ENCODE peak calls at places on chromosome 20, in six cellular contexts. One of them, this sample, is unnamed.

GRCh38 chr20:14481863-14482262 is 144.5 kb upstream of the FLRT3 start:
- DNase-seq in mammary epithelial cell: peak
- DNase-seq in dorsolateral prefrontal cortex: no peak
- DNase-seq in heart left ventricle: no peak
- DNase-seq in CD8-positive, alpha-beta T cell: no peak
- DNase-seq in right lobe of liver: no peak
- DNase-seq in this sample: no peak

GRCh38 chr20:17678295-17678694 is 3.7 kb downstream of the RRBP1 start:
- DNase-seq in mammary epithelial cell: no peak
- DNase-seq in dorsolateral prefrontal cortex: no peak
- DNase-seq in heart left ventricle: no peak
- DNase-seq in CD8-positive, alpha-beta T cell: no peak
- DNase-seq in right lobe of liver: no peak
- DNase-seq in this sample: no peak

GRCh38 chr20:15018966-15019365 is 681.6 kb upstream of the FLRT3 start:
- DNase-seq in mammary epithelial cell: no peak
- DNase-seq in dorsolateral prefrontal cortex: no peak
- DNase-seq in heart left ventricle: no peak
- DNase-seq in CD8-positive, alpha-beta T cell: no peak
- DNase-seq in right lobe of liver: no peak
- DNase-seq in this sample: no peak

GRCh38 chr20:6838181-6838826 is 70.8 kb downstream of the BMP2 start:
- DNase-seq in mammary epithelial cell: peak
- DNase-seq in dorsolateral prefrontal cortex: no peak
- DNase-seq in heart left ventricle: no peak
- DNase-seq in CD8-positive, alpha-beta T cell: no peak
- DNase-seq in right lobe of liver: no peak
- DNase-seq in this sample: no peak

GRCh38 chr20:37327748-37328147 is 18.2 kb upstream of the SRC start:
- DNase-seq in mammary epithelial cell: no peak
- DNase-seq in dorsolateral prefrontal cortex: no peak
- DNase-seq in heart left ventricle: peak
- DNase-seq in CD8-positive, alpha-beta T cell: no peak
- DNase-seq in right lobe of liver: no peak
- DNase-seq in this sample: no peak

GRCh38 chr20:62627901-62628612 is 14.2 kb upstream of the SLCO4A1 start:
- DNase-seq in mammary epithelial cell: no peak
- DNase-seq in dorsolateral prefrontal cortex: no peak
- DNase-seq in heart left ventricle: no peak
- DNase-seq in CD8-positive, alpha-beta T cell: no peak
- DNase-seq in right lobe of liver: no peak
- DNase-seq in this sample: no peak

GRCh38 chr20:31698803-31699718 is 23.6 kb downstream of the BCL2L1 start:
- DNase-seq in mammary epithelial cell: peak
- DNase-seq in dorsolateral prefrontal cortex: peak
- DNase-seq in heart left ventricle: peak
- DNase-seq in CD8-positive, alpha-beta T cell: no peak
- DNase-seq in right lobe of liver: peak
- DNase-seq in this sample: peak

GRCh38 chr20:4666001-4666470 is 55.7 kb upstream of the PRND start:
- DNase-seq in mammary epithelial cell: peak
- DNase-seq in dorsolateral prefrontal cortex: no peak
- DNase-seq in heart left ventricle: no peak
- DNase-seq in CD8-positive, alpha-beta T cell: peak
- DNase-seq in right lobe of liver: no peak
- DNase-seq in this sample: no peak

GRCh38 chr20:9447182-9447581 is 67.2 kb upstream of the LAMP5 start:
- DNase-seq in mammary epithelial cell: no peak
- DNase-seq in dorsolateral prefrontal cortex: no peak
- DNase-seq in heart left ventricle: no peak
- DNase-seq in CD8-positive, alpha-beta T cell: no peak
- DNase-seq in right lobe of liver: no peak
- DNase-seq in this sample: no peak

GRCh38 chr20:32510601-32511357 is 74.4 kb downstream of the NOL4L start:
- DNase-seq in mammary epithelial cell: peak
- DNase-seq in dorsolateral prefrontal cortex: no peak
- DNase-seq in heart left ventricle: no peak
- DNase-seq in CD8-positive, alpha-beta T cell: no peak
- DNase-seq in right lobe of liver: no peak
- DNase-seq in this sample: no peak

GRCh38 chr20:44941292-44941691 is 18.9 kb downstream of the TOMM34 start:
- DNase-seq in mammary epithelial cell: no peak
- DNase-seq in dorsolateral prefrontal cortex: no peak
- DNase-seq in heart left ventricle: no peak
- DNase-seq in CD8-positive, alpha-beta T cell: no peak
- DNase-seq in right lobe of liver: no peak
- DNase-seq in this sample: no peak

GRCh38 chr20:23445596-23446217 is 6.2 kb downstream of the CSTL1 start:
- DNase-seq in mammary epithelial cell: peak
- DNase-seq in dorsolateral prefrontal cortex: no peak
- DNase-seq in heart left ventricle: no peak
- DNase-seq in CD8-positive, alpha-beta T cell: no peak
- DNase-seq in right lobe of liver: no peak
- DNase-seq in this sample: no peak

GRCh38 chr20:8330785-8331699 is 199.0 kb downstream of the PLCB1 start:
- DNase-seq in mammary epithelial cell: no peak
- DNase-seq in dorsolateral prefrontal cortex: no peak
- DNase-seq in heart left ventricle: no peak
- DNase-seq in CD8-positive, alpha-beta T cell: no peak
- DNase-seq in right lobe of liver: no peak
- DNase-seq in this sample: no peak

GRCh38 chr20:64103871-64104666 is 3.3 kb downstream of the NPBWR2 start:
- DNase-seq in mammary epithelial cell: no peak
- DNase-seq in dorsolateral prefrontal cortex: no peak
- DNase-seq in heart left ventricle: peak
- DNase-seq in CD8-positive, alpha-beta T cell: peak
- DNase-seq in right lobe of liver: no peak
- DNase-seq in this sample: peak

GRCh38 chr20:4512891-4513550 is 208.7 kb upstream of the PRND start:
- DNase-seq in mammary epithelial cell: peak
- DNase-seq in dorsolateral prefrontal cortex: no peak
- DNase-seq in heart left ventricle: no peak
- DNase-seq in CD8-positive, alpha-beta T cell: no peak
- DNase-seq in right lobe of liver: no peak
- DNase-seq in this sample: no peak

GRCh38 chr20:57051096-57051495 is 215.3 kb downstream of the BMP7 start:
- DNase-seq in mammary epithelial cell: no peak
- DNase-seq in dorsolateral prefrontal cortex: no peak
- DNase-seq in heart left ventricle: no peak
- DNase-seq in CD8-positive, alpha-beta T cell: no peak
- DNase-seq in right lobe of liver: no peak
- DNase-seq in this sample: no peak

GRCh38 chr20:40813213-40813510 is 124.1 kb upstream of the MAFB start:
- DNase-seq in mammary epithelial cell: no peak
- DNase-seq in dorsolateral prefrontal cortex: no peak
- DNase-seq in heart left ventricle: no peak
- DNase-seq in CD8-positive, alpha-beta T cell: no peak
- DNase-seq in right lobe of liver: no peak
- DNase-seq in this sample: no peak

GRCh38 chr20:60789399-60789798 is 462.7 kb upstream of the CDH4 start:
- DNase-seq in mammary epithelial cell: no peak
- DNase-seq in dorsolateral prefrontal cortex: no peak
- DNase-seq in heart left ventricle: no peak
- DNase-seq in CD8-positive, alpha-beta T cell: no peak
- DNase-seq in right lobe of liver: no peak
- DNase-seq in this sample: no peak

GRCh38 chr20:60788070-60788469 is 464.0 kb upstream of the CDH4 start:
- DNase-seq in mammary epithelial cell: no peak
- DNase-seq in dorsolateral prefrontal cortex: no peak
- DNase-seq in heart left ventricle: no peak
- DNase-seq in CD8-positive, alpha-beta T cell: no peak
- DNase-seq in right lobe of liver: no peak
- DNase-seq in this sample: no peak

GRCh38 chr20:60785817-60786216 is 466.2 kb upstream of the CDH4 start:
- DNase-seq in mammary epithelial cell: no peak
- DNase-seq in dorsolateral prefrontal cortex: no peak
- DNase-seq in heart left ventricle: no peak
- DNase-seq in CD8-positive, alpha-beta T cell: no peak
- DNase-seq in right lobe of liver: no peak
- DNase-seq in this sample: no peak

GRCh38 chr20:60786686-60787217 is 465.3 kb upstream of the CDH4 start:
- DNase-seq in mammary epithelial cell: no peak
- DNase-seq in dorsolateral prefrontal cortex: no peak
- DNase-seq in heart left ventricle: no peak
- DNase-seq in CD8-positive, alpha-beta T cell: no peak
- DNase-seq in right lobe of liver: no peak
- DNase-seq in this sample: no peak

DNA sequence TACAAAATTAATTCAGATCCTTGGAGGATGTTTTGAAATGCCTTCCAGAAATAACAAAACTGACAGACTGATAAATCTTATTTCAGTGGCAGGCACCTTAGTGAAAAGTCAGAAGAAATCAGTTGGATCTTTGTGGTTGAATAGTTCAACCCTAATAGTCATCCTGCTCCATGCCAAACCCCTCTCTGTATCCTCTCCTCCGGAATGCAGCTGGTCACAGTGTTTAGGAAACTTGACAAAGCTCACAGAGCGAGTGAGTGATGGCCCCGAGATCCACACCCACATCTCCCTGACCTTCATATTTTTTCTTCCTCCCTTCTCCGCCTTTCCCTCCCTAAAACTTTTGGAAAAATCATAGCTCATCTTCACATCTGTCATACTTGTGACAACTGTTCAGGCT is 464.8 kb upstream of the CDH4 start:
- DNase-seq in mammary epithelial cell: no peak
- DNase-seq in dorsolateral prefrontal cortex: no peak
- DNase-seq in heart left ventricle: no peak
- DNase-seq in CD8-positive, alpha-beta T cell: no peak
- DNase-seq in right lobe of liver: no peak
- DNase-seq in this sample: no peak
- H3K27ac ChIP-seq in mammary epithelial cell: no peak
- H3K27ac ChIP-seq in dorsolateral prefrontal cortex: no peak
- H3K27ac ChIP-seq in heart left ventricle: no peak
- H3K27ac ChIP-seq in CD8-positive, alpha-beta T cell: no peak
- H3K27ac ChIP-seq in right lobe of liver: no peak
- H3K27ac ChIP-seq in this sample: no peak

GRCh38 chr20:21124190-21124589 is 1.7 kb upstream of the KIZ start:
- DNase-seq in mammary epithelial cell: no peak
- DNase-seq in dorsolateral prefrontal cortex: no peak
- DNase-seq in heart left ventricle: no peak
- DNase-seq in CD8-positive, alpha-beta T cell: no peak
- DNase-seq in right lobe of liver: no peak
- DNase-seq in this sample: no peak
- H3K4me3 ChIP-seq in mammary epithelial cell: no peak
- H3K4me3 ChIP-seq in dorsolateral prefrontal cortex: no peak
- H3K4me3 ChIP-seq in heart left ventricle: no peak
- H3K4me3 ChIP-seq in CD8-positive, alpha-beta T cell: no peak
- H3K4me3 ChIP-seq in right lobe of liver: no peak
- H3K4me3 ChIP-seq in this sample: no peak

DNA sequence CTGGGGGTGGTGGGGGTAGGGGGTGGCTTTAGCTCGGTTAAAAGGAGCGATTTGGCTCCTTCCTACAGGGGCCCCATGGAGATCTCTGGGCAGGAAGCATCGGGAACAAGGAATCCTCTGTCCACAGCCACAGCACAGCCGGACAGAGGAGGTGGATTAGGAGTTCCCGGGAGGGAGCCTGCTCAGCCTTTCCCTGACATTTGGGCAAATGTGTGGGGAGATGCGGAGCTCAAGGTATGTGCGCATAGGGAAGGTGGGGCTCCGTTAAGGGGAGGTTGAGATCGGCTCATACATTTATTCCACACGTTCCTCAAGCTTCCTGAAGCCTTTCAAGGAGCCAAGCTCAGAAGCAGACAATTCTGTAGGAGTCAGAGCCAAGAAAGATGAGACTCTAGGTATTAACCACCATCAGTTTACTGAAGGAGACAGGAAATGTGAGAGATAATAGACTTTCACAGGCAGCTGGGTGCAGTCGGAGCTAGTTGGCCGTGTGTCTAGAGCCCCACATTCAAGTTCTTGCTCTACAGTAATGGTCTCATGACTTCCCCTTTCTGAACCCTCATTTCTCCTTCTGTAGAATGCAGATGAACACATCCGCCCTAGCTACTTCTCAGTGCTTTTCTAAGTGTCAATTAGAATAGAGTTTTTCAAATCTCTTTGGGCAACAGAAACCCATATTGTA is 40.8 kb upstream of the EPB41L1 start:
- DNase-seq in mammary epithelial cell: no peak
- DNase-seq in dorsolateral prefrontal cortex: no peak
- DNase-seq in heart left ventricle: no peak
- DNase-seq in CD8-positive, alpha-beta T cell: no peak
- DNase-seq in right lobe of liver: no peak
- DNase-seq in this sample: no peak
- H3K27ac ChIP-seq in mammary epithelial cell: no peak
- H3K27ac ChIP-seq in dorsolateral prefrontal cortex: no peak
- H3K27ac ChIP-seq in heart left ventricle: no peak
- H3K27ac ChIP-seq in CD8-positive, alpha-beta T cell: no peak
- H3K27ac ChIP-seq in right lobe of liver: no peak
- H3K27ac ChIP-seq in this sample: no peak

GRCh38 chr20:25038591-25039015 is 19.3 kb downstream of the ACSS1 start:
- DNase-seq in mammary epithelial cell: no peak
- DNase-seq in dorsolateral prefrontal cortex: no peak
- DNase-seq in heart left ventricle: no peak
- DNase-seq in CD8-positive, alpha-beta T cell: no peak
- DNase-seq in right lobe of liver: no peak
- DNase-seq in this sample: no peak

GRCh38 chr20:25037288-25038102 is 20.4 kb downstream of the ACSS1 start:
- DNase-seq in mammary epithelial cell: no peak
- DNase-seq in dorsolateral prefrontal cortex: no peak
- DNase-seq in heart left ventricle: peak
- DNase-seq in CD8-positive, alpha-beta T cell: no peak
- DNase-seq in right lobe of liver: no peak
- DNase-seq in this sample: no peak

GRCh38 chr20:25039697-25040437 is 18.1 kb downstream of the ACSS1 start:
- DNase-seq in mammary epithelial cell: peak
- DNase-seq in dorsolateral prefrontal cortex: peak
- DNase-seq in heart left ventricle: peak
- DNase-seq in CD8-positive, alpha-beta T cell: no peak
- DNase-seq in right lobe of liver: peak
- DNase-seq in this sample: peak

GRCh38 chr20:25036331-25036936 is 21.5 kb downstream of the ACSS1 start:
- DNase-seq in mammary epithelial cell: no peak
- DNase-seq in dorsolateral prefrontal cortex: no peak
- DNase-seq in heart left ventricle: peak
- DNase-seq in CD8-positive, alpha-beta T cell: no peak
- DNase-seq in right lobe of liver: no peak
- DNase-seq in this sample: no peak

DNA sequence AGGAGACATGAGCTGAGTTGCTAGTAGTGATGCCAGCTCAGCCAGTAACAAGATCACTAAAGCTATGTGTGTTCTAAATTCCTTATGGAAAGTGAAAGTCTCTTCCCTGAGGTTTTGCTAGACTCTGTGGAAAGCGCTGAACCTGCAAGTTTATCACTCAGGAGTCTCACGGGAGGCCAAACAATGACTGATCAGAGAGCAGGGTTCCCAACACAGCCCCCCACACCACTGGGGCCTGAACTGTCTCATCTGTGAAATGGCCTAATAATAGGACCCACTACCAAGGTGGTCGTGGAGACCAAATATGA is 19.9 kb downstream of the ACSS1 start:
- DNase-seq in mammary epithelial cell: no peak
- DNase-seq in dorsolateral prefrontal cortex: no peak
- DNase-seq in heart left ventricle: no peak
- DNase-seq in CD8-positive, alpha-beta T cell: no peak
- DNase-seq in right lobe of liver: no peak
- DNase-seq in this sample: no peak
- H3K4me3 ChIP-seq in mammary epithelial cell: no peak
- H3K4me3 ChIP-seq in dorsolateral prefrontal cortex: no peak
- H3K4me3 ChIP-seq in heart left ventricle: no peak
- H3K4me3 ChIP-seq in CD8-positive, alpha-beta T cell: no peak
- H3K4me3 ChIP-seq in right lobe of liver: no peak
- H3K4me3 ChIP-seq in this sample: no peak

GRCh38 chr20:20518263-20518662 is 150.4 kb downstream of the INSM1 start:
- DNase-seq in mammary epithelial cell: no peak
- DNase-seq in dorsolateral prefrontal cortex: no peak
- DNase-seq in heart left ventricle: no peak
- DNase-seq in CD8-positive, alpha-beta T cell: no peak
- DNase-seq in right lobe of liver: no peak
- DNase-seq in this sample: no peak
- H3K27ac ChIP-seq in mammary epithelial cell: no peak
- H3K27ac ChIP-seq in dorsolateral prefrontal cortex: no peak
- H3K27ac ChIP-seq in heart left ventricle: no peak
- H3K27ac ChIP-seq in CD8-positive, alpha-beta T cell: no peak
- H3K27ac ChIP-seq in right lobe of liver: no peak
- H3K27ac ChIP-seq in this sample: no peak